ENCODE peak calls at places on chromosomes 7 and 10, in four cellular contexts. O is CD8-positive, alpha-beta T cell; C is fibroblast of lung; S is lower lobe of right lung. P is an unnamed sample.

GRCh38 chr10:86317949-86318725 is 48.5 kb downstream of the GRID1 start:
- DNase-seq in O (no peak), C (no peak), S (no peak), P (no peak)

GRCh38 chr10:15784662-15785300 is 65.1 kb upstream of the ITGA8 start:
- DNase-seq in O (no peak), C (peak), S (no peak), P (no peak)

GRCh38 chr7:19146699-19147098 is 1.5 kb upstream of the FERD3L start:
- DNase-seq in O (no peak), C (peak), S (no peak), P (no peak)

GRCh38 chr10:71212249-71213126 is at the start of gene UNC5B:
- DNase-seq in O (peak), C (peak), S (peak), P (peak)

GRCh38 chr7:20542594-20542993 is 72.9 kb upstream of the ABCB5 start:
- DNase-seq in O (no peak), C (peak), S (no peak), P (no peak)

GRCh38 chr10:47151880-47152279 is 148.1 kb upstream of the GDF10 start:
- DNase-seq in O (no peak), C (no peak), S (no peak), P (no peak)

GRCh38 chr10:131655101-131655849 is 245.5 kb upstream of the PPP2R2D start:
- DNase-seq in O (no peak), C (no peak), S (no peak), P (no peak)

GRCh38 chr10:118916777-118917176 is 112.7 kb upstream of the NANOS1 start:
- DNase-seq in O (no peak), C (no peak), S (no peak), P (no peak)

GRCh38 chr7:37901236-37901827 is 15.3 kb downstream of the SFRP4 start:
- DNase-seq in O (no peak), C (peak), S (no peak), P (no peak)

GRCh38 chr7:121480566-121481335 is 84.6 kb upstream of the FAM3C start:
- DNase-seq in O (no peak), C (peak), S (no peak), P (no peak)

GRCh38 chr7:151642746-151643145 is 123.1 kb upstream of the RHEB start:
- DNase-seq in O (no peak), C (no peak), S (no peak), P (no peak)

GRCh38 chr7:45662018-45662417 is 87.8 kb downstream of the ADCY1 start:
- DNase-seq in O (no peak), C (no peak), S (no peak), P (no peak)

GRCh38 chr7:149050941-149051340 is 22.6 kb upstream of the PDIA4 start:
- DNase-seq in O (no peak), C (peak), S (no peak), P (no peak)

GRCh38 chr10:51108404-51108803 is 34.1 kb downstream of the PRKG1 start:
- DNase-seq in O (no peak), C (no peak), S (no peak), P (no peak)

GRCh38 chr10:51113007-51113406 is 38.7 kb downstream of the PRKG1 start:
- DNase-seq in O (no peak), C (no peak), S (no peak), P (no peak)

DNA sequence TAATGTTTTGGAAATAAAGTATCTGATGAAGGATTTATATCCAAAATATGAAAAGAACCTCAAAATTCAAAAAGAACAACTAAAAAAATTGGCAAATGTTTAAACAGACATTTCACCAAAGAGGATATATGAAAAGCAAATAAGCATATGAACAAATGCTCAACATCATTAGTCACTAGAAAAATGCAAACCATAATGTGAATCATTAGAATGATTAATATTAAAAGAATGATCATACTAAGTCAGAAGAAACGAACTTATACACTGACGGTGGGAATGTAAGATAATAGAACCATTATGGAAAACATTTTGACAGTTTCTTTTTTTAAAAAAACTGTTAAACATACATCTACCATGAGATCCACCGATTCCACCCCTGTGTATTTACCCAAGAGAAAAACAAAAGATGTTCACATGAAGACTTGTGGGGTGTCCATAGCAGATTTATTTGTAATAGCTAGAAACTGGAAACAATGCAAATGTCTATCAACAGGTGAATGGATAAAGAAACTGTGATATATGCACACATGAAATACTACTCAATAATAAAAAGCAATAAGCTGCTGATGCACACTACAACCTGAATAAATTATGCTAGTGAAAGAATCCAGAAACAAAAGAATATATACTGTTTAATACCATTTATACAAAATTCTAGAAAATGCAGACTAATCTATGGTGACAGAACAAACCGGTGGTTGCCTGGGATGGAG is 35.7 kb downstream of the PRKG1 start:
- DNase-seq in O (no peak), C (peak), S (no peak), P (no peak)
- H3K27ac ChIP-seq in O (no peak), C (peak), S (no peak), P (no peak)

GRCh38 chr10:76668013-76668370 is 969.6 kb downstream of the KCNMA1 start:
- DNase-seq in O (no peak), C (no peak), S (no peak), P (no peak)

GRCh38 chr10:76665029-76665428 is 972.6 kb downstream of the KCNMA1 start:
- DNase-seq in O (no peak), C (no peak), S (no peak), P (no peak)

DNA sequence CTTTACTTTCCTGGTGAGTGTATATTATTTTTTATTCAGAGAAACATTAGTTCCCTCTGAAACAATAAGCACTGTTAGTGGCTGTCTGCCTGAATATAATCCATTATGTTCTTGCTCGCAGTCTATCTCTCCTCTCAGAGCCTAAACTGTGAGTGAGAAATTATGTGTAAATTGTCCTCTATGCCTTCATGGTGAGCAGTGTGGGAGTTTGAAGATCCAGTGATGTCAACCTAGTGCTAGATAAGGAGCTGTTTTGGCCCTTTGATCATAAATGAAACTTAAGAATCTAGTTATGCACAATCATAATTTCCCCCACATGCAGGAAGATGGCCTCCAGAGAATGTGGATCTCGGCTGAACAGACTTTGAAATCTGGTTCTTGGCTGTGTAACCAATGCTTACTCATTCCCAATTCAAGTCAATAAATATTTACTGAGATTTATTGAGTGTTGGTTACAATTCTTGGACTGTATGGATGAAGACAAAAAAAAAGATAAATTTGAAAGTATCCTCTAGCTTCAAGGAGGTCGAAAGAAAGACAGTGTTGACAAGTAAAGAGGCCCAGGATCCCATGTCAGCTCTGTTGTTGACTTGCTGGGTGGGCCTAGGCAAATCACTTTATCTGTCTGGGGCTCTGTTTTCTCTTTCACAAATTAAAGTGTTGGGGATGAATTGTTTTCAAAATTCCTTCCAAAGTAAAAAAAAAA is 970.1 kb downstream of the KCNMA1 start:
- DNase-seq in O (no peak), C (no peak), S (no peak), P (no peak)
- H3K27ac ChIP-seq in O (no peak), C (no peak), S (no peak), P (no peak)

DNA sequence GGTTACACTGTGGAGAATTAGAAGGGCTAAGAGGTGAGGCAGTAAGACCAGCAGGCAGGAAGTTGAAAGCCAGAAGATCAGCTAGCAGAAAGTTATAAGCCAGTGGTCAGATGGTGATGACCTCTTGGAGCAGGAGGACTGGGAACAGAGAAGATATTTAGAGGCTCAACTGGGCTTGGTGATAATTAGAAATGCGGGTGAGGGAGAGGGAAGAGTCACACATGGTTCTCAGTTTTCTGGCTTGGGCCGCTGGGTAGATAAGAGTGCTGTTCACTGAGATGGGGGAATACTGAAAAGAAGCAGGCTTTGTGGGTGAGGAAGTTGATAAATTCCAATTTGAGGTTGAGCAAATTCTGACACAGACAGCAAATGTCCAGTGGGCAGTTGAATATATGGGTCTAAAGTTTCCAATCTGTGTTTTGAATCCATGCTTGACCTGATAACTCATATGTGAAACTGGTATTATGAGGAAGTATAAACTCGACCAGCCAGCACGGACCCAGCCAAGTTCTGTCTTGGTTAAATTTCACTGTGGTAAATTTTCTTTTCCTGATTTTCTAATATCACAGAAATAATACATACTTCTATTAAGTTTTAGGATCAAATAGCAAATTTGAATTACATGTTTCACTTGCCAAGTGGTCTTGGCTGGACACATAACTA is 22.7 kb downstream of the LSMEM1 start:
- DNase-seq in O (no peak), C (no peak), S (no peak), P (no peak)
- H3K27ac ChIP-seq in O (no peak), C (no peak), S (no peak), P (no peak)

GRCh38 chr10:126372359-126372758 is 15.9 kb downstream of the ADAM12 start:
- DNase-seq in O (no peak), C (no peak), S (no peak), P (no peak)
- H3K27ac ChIP-seq in O (no peak), C (no peak), S (no peak), P (no peak)

DNA sequence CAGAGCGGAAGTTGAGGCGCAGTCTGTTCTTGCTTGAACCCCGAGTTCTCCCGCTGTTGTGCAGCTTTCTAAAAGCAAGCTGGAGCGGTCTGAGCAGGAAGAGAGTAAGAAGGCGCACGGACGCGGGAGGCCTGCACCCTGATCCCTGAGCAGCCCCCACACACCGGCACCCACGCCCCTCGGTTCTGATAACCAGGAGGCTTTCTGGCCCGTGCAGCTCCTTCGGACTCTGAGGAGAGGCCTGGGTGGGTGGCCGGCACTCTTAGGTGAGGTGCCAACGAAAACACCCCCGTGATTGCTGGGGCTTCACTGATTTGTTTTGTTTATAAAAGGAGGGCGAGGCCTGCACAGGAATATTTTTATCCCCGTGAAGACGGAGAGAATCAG is 28.9 kb downstream of the AMZ1 start:
- DNase-seq in O (no peak), C (no peak), S (no peak), P (no peak)
- H3K27ac ChIP-seq in O (no peak), C (peak), S (no peak), P (no peak)

GRCh38 chr7:112083776-112084175 is 122.4 kb downstream of the DOCK4 start:
- DNase-seq in O (no peak), C (no peak), S (no peak), P (no peak)
- H3K27ac ChIP-seq in O (no peak), C (no peak), S (peak), P (peak)

GRCh38 chr10:103916254-103916653 is 1.7 kb downstream of the STN1 start:
- DNase-seq in O (no peak), C (no peak), S (no peak), P (no peak)
- H3K27ac ChIP-seq in O (peak), C (no peak), S (peak), P (peak)

DNA sequence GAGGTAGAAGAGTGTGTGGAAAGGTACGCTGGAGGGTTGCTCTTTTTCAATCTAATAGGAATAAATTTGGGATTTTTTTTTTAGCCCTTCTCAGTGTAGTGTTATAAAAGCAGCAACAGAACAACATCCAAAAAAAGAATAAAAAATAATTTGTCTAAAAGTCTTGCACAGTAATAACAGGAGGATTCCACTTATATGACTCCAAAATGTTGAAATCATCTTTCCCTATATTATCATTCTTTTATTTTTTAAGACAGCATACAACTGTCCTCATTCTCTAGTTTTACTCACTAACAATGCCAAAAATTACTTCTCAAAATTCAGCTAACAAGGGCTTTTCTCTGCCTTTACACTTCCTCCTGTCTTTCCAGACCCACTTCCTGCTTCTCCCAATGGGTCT is 27.8 kb downstream of the IL2RA start:
- DNase-seq in O (no peak), C (no peak), S (no peak), P (no peak)
- H3K27ac ChIP-seq in O (no peak), C (no peak), S (peak), P (no peak)

GRCh38 chr10:29104661-29105369 is 184.1 kb upstream of the LYZL1 start:
- DNase-seq in O (no peak), C (no peak), S (no peak), P (no peak)
- H3K27ac ChIP-seq in O (no peak), C (no peak), S (no peak), P (no peak)

DNA sequence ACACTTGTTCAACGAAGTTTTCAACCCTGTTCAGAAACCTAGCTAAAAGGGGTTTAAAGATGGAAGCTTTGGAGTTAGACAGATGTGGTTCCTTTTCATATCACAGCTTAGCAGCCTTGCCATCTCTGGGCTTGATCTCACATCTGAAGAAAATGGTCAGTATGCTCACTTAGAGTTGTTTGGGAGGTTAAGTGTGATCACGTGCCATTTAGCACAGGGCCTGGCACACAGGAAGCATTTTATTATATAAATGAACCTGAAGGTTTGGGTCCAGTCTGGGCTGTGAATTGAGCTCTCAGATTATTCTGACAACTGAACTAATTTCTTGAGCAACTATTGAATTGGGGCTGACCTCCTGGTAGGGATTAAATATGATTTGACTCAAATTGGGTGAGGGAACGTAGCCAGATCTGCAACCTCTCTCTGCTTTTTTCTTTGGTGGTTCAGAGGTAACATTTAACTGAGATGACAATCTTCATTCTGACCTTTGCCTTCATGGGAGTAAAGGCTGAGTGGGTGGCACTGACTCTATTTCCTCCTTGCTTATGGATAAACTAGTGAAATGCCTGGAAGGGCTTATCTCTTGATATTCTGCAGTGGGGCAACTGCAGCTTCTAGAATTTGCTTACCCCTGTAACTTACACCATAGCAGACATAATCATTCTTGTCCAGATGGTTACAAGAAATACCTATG is 10.2 kb upstream of the HKDC1 start:
- DNase-seq in O (no peak), C (no peak), S (no peak), P (no peak)
- H3K27ac ChIP-seq in O (no peak), C (no peak), S (no peak), P (no peak)

P was measured in substantia nigra.